ENCODE peak calls at places on chromosome 9, in six cellular contexts. G is A549; D is CD4-positive, alpha-beta T cell; Q is caudate nucleus; B is uterus; S is SJSA1. F is an unnamed sample.

GRCh38 chr9:34428325-34428958 is 29.9 kb downstream of the FAM219A start:
- DNase-seq in G (no peak), D (no peak), Q (no peak), B (no peak), S (no peak), F (no peak)

GRCh38 chr9:94829380-94830070 is 103.0 kb downstream of the AOPEP start:
- DNase-seq in G (no peak), D (no peak), Q (no peak), B (no peak), S (no peak), F (no peak)

GRCh38 chr9:2134391-2134790 is 119.2 kb downstream of the SMARCA2 start:
- DNase-seq in G (no peak), D (no peak), Q (no peak), B (no peak), S (no peak), F (no peak)

GRCh38 chr9:79570449-79571308 is 1.1 kb upstream of the TLE4 start:
- DNase-seq in G (peak), D (peak), Q (peak), B (peak), S (peak), F (no peak)

GRCh38 chr9:78289474-78289873 is 7.5 kb upstream of the PSAT1 start:
- DNase-seq in G (no peak), D (no peak), Q (no peak), B (no peak), S (no peak), F (no peak)

GRCh38 chr9:99127372-99128132 is 22.6 kb downstream of the TGFBR1 start:
- DNase-seq in G (no peak), D (no peak), Q (no peak), B (no peak), S (no peak), F (no peak)

GRCh38 chr9:7862170-7862569 is 62.6 kb upstream of the DMAC1 start:
- DNase-seq in G (no peak), D (no peak), Q (no peak), B (no peak), S (no peak), F (no peak)

GRCh38 chr9:86355814-86356213 is 1.6 kb upstream of the TUT7 start:
- DNase-seq in G (no peak), D (no peak), Q (no peak), B (no peak), S (no peak), F (no peak)

GRCh38 chr9:109248133-109248581 is 72.7 kb downstream of the EPB41L4B start:
- DNase-seq in G (peak), D (no peak), Q (no peak), B (no peak), S (peak), F (no peak)

GRCh38 chr9:120475341-120475740 is 104.6 kb downstream of the CDK5RAP2 start:
- DNase-seq in G (no peak), D (no peak), Q (no peak), B (no peak), S (no peak), F (no peak)

GRCh38 chr9:130672466-130672865 is 8.1 kb downstream of the PRDM12 start:
- DNase-seq in G (no peak), D (no peak), Q (no peak), B (no peak), S (no peak), F (no peak)

GRCh38 chr9:135243201-135244190 is 156.0 kb downstream of the OLFM1 start:
- DNase-seq in G (no peak), D (no peak), Q (no peak), B (no peak), S (no peak), F (no peak)

GRCh38 chr9:36092509-36093215 is 43.9 kb upstream of the GLIPR2 start:
- DNase-seq in G (no peak), D (peak), Q (no peak), B (no peak), S (no peak), F (no peak)

GRCh38 chr9:129467004-129467588 is 153.8 kb downstream of the C9orf50 start:
- DNase-seq in G (no peak), D (no peak), Q (no peak), B (no peak), S (no peak), F (no peak)

GRCh38 chr9:134590240-134591081 is 51.1 kb upstream of the COL5A1 start:
- DNase-seq in G (no peak), D (no peak), Q (no peak), B (peak), S (no peak), F (peak)

GRCh38 chr9:127450170-127450830 is 906 bp downstream of the RPL12 start:
- DNase-seq in G (no peak), D (no peak), Q (no peak), B (peak), S (no peak), F (no peak)

GRCh38 chr9:84343111-84343521 is 2.6 kb upstream of the SLC28A3 start:
- DNase-seq in G (no peak), D (no peak), Q (no peak), B (no peak), S (peak), F (no peak)

GRCh38 chr9:128913048-128913900 is 7.5 kb upstream of the PHYHD1 start:
- DNase-seq in G (peak), D (no peak), Q (no peak), B (no peak), S (peak), F (no peak)

GRCh38 chr9:136254381-136255165 is 9.0 kb upstream of the QSOX2 start:
- DNase-seq in G (peak), D (no peak), Q (no peak), B (no peak), S (no peak), F (no peak)

GRCh38 chr9:114278881-114279570 is 43.9 kb upstream of the ORM1 start:
- DNase-seq in G (peak), D (no peak), Q (no peak), B (peak), S (peak), F (no peak)

GRCh38 chr9:35731415-35732184 is 395 bp downstream of the TLN1 start:
- DNase-seq in G (peak), D (no peak), Q (no peak), B (no peak), S (no peak), F (no peak)

GRCh38 chr9:110623462-110624025 is 44.0 kb upstream of the SVEP1 start:
- DNase-seq in G (peak), D (no peak), Q (no peak), B (peak), S (peak), F (no peak)

GRCh38 chr9:137757613-137758029 is 120.0 kb upstream of the CACNA1B start:
- DNase-seq in G (no peak), D (peak), Q (no peak), B (no peak), S (peak), F (no peak)

GRCh38 chr9:1979815-1980367 is 35.3 kb upstream of the SMARCA2 start:
- DNase-seq in G (no peak), D (no peak), Q (no peak), B (no peak), S (peak), F (peak)

DNA sequence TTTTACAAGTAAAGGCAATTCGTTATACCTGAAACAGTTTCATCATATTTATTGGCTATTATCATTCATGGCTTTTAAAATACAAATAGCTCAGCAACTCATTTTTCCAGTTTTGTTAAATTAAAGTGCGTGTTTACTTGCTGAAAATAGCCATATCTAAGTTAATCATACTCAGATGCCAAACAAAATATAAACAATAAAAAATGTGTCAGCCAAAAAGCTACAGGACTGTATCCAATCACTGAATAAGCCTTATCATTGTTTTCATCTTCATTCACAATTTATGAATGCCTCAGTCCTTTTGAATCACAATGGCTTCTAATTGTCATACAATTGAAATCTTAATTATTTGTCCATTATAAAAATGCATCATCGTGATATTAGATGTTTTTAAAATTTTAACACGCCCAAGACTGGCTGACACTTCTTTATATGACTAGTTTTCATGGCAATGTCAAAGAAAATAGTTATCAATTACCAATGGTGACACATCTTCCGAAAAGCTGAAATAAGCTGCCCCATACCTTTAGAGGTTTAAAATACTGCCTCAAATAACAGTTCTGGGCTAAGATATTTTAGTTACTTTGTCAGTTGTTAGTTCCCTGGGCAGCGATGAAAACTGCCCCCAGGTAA is 1.9 kb downstream of the NFIB start:
- DNase-seq in G (no peak), D (no peak), Q (no peak), B (no peak), S (no peak), F (no peak)
- H3K27ac ChIP-seq in G (peak), D (no peak), Q (peak), B (peak), S (peak), F (no peak)

GRCh38 chr9:15307523-15307841 is 466 bp upstream of the TTC39B start:
- DNase-seq in G (no peak), D (no peak), Q (no peak), B (no peak), S (no peak), F (no peak)
- H3K27ac ChIP-seq in G (peak), D (peak), Q (no peak), B (peak), S (no peak), F (no peak)

GRCh38 chr9:22214497-22215031 is 205.5 kb upstream of the CDKN2B start:
- DNase-seq in G (no peak), D (no peak), Q (no peak), B (no peak), S (no peak), F (no peak)
- H3K27ac ChIP-seq in G (peak), D (no peak), Q (no peak), B (no peak), S (no peak), F (peak)

DNA sequence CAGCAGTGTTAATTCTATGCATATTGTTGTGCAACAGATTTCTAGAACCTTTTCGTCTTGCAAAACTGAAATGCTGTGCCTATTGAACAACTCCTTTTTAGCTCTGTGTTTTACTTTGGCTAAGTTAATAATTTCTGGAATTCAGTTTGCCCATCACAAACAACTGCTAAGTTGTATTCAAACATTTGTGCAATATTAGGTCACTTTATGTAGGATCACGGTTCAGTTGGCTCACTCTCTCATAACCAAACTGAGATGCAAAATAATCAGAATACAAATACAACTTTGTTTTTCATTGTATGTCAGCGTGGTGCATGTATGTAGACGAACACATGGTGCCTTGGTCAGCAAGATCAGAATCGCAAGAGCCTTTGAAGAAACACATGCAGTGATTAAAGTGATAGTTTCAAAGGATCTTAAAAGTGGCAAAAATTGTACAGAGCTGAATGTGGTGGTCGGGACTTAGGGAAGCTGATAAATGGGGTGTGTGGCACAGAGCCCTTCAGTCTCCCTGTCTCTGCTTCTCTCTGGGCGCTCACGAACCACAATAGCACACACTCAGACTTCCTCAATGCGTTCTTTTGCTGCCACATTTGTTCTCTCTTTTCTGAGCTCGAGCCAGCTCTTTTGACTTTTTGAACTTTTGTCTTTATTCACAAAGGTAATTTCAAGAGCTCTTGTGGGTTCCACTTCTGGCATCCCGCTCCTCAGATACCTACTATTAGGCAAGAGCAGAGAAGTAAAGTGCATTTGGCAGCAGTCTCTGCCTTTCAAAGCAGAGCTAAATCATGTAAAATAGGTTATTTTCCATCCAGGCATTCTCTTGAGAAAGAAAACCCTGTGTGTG is 112.4 kb upstream of the CTSL start:
- DNase-seq in G (no peak), D (no peak), Q (no peak), B (no peak), S (no peak), F (no peak)
- H3K27ac ChIP-seq in G (peak), D (no peak), Q (peak), B (no peak), S (peak), F (peak)

DNA sequence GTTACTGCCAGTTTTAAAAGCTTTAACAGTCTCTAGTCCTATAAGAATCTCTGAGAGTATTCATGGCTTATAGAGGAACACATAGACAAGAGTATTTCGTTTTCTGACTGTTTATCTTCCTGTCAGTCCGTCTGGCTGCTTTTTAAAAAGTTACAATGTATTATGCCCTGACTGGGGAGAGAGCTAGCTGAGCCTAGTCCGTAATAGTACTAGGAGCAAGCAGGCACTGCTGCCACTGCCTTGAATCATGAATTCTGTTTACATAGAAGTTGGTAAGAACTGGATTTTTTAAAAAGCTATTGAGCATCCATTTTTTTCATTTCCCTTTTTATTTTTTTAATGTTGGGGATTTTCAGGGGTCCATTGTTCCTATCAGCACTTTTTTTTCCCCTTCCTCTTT is 26.6 kb downstream of the XPA start:
- DNase-seq in G (no peak), D (no peak), Q (no peak), B (no peak), S (no peak), F (no peak)
- H3K27ac ChIP-seq in G (no peak), D (no peak), Q (no peak), B (no peak), S (no peak), F (no peak)

GRCh38 chr9:122370869-122371467 is at the start of gene PTGS1:
- DNase-seq in G (no peak), D (no peak), Q (no peak), B (no peak), S (no peak), F (no peak)

GRCh38 chr9:122367779-122368460 is 2.9 kb upstream of the PTGS1 start:
- DNase-seq in G (no peak), D (no peak), Q (no peak), B (no peak), S (no peak), F (no peak)

GRCh38 chr9:122368642-122369041 is 2.2 kb upstream of the PTGS1 start:
- DNase-seq in G (no peak), D (no peak), Q (no peak), B (no peak), S (no peak), F (no peak)

GRCh38 chr9:122371851-122372250 is 1.0 kb downstream of the PTGS1 start:
- DNase-seq in G (no peak), D (no peak), Q (no peak), B (no peak), S (no peak), F (no peak)

GRCh38 chr9:122370303-122370702 is 521 bp upstream of the PTGS1 start:
- DNase-seq in G (no peak), D (no peak), Q (no peak), B (no peak), S (no peak), F (no peak)
- H3K27ac ChIP-seq in G (no peak), D (no peak), Q (no peak), B (no peak), S (no peak), F (no peak)

DNA sequence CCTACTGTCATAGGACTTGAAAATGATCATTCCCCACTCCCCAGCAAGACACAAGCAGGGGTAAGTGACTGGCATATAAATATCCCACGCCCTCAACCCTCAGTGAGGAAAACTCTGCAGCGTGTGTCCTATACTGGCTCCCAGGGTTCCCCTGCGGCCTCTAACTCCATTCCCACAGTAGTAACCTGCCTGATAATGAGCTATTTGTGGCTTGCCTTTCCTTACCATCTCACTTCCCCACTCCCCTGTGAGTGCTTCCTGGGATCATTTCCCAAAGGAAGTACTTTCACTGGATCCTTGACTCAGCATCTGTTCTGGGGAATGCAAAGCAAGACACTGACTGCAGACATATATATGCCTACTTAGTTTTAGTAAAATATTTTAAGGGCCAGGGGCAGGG is 14.3 kb downstream of the CDC14B start:
- DNase-seq in G (no peak), D (no peak), Q (no peak), B (no peak), S (no peak), F (no peak)
- H3K27ac ChIP-seq in G (no peak), D (no peak), Q (no peak), B (no peak), S (no peak), F (peak)

F was measured in SK-N-MC.